ENCODE peak calls at places on chromosomes 4 and X, in eight cellular contexts. One of them, this sample, is unnamed.
A peak's percentile ranks its signal among the peaks of the same experiment; 100 is the strongest.

GRCh38 chr4:108644237-108644636 is 6.2 kb upstream of the OSTC start:
- DNase-seq in AG04450: no peak
- DNase-seq in stomach: no peak
- DNase-seq in HCT116: no peak
- DNase-seq in CD8-positive, alpha-beta T cell: no peak
- DNase-seq in BJ: no peak
- DNase-seq in transverse colon: no peak
- DNase-seq in OCI-LY7: no peak
- DNase-seq in this sample: no peak

GRCh38 chr4:108828620-108829019 is 65.8 kb upstream of the ETNPPL start:
- DNase-seq in AG04450: no peak
- DNase-seq in OCI-LY7: no peak
- DNase-seq in stomach: no peak
- DNase-seq in CD8-positive, alpha-beta T cell: no peak
- DNase-seq in HCT116: no peak
- DNase-seq in transverse colon: no peak
- DNase-seq in BJ: no peak
- DNase-seq in this sample: no peak

GRCh38 chrX:73847991-73848390 is 285.0 kb downstream of the CHIC1 start:
- DNase-seq in OCI-LY7: no peak
- DNase-seq in stomach: no peak
- DNase-seq in transverse colon: no peak
- DNase-seq in BJ: no peak
- DNase-seq in CD8-positive, alpha-beta T cell: no peak
- DNase-seq in AG04450: no peak
- DNase-seq in HCT116: no peak
- DNase-seq in this sample: peak; percentile 17

GRCh38 chrX:12245650-12246645 is 107.7 kb downstream of the FRMPD4 start:
- DNase-seq in AG04450: no peak
- DNase-seq in BJ: peak; percentile 21
- DNase-seq in OCI-LY7: no peak
- DNase-seq in CD8-positive, alpha-beta T cell: no peak
- DNase-seq in HCT116: no peak
- DNase-seq in transverse colon: no peak
- DNase-seq in stomach: no peak
- DNase-seq in this sample: no peak

GRCh38 chr4:112905728-112906127 is 143.7 kb upstream of the ANK2 start:
- DNase-seq in stomach: no peak
- DNase-seq in transverse colon: no peak
- DNase-seq in AG04450: no peak
- DNase-seq in BJ: no peak
- DNase-seq in OCI-LY7: no peak
- DNase-seq in CD8-positive, alpha-beta T cell: no peak
- DNase-seq in HCT116: no peak
- DNase-seq in this sample: no peak

GRCh38 chr4:72169861-72170260 is 138.1 kb downstream of the NPFFR2 start:
- DNase-seq in transverse colon: no peak
- DNase-seq in stomach: no peak
- DNase-seq in HCT116: no peak
- DNase-seq in OCI-LY7: no peak
- DNase-seq in AG04450: no peak
- DNase-seq in BJ: no peak
- DNase-seq in CD8-positive, alpha-beta T cell: no peak
- DNase-seq in this sample: no peak

GRCh38 chr4:64625438-64625837 is 216.2 kb upstream of the TECRL start:
- DNase-seq in OCI-LY7: no peak
- DNase-seq in stomach: no peak
- DNase-seq in AG04450: no peak
- DNase-seq in CD8-positive, alpha-beta T cell: no peak
- DNase-seq in transverse colon: no peak
- DNase-seq in HCT116: no peak
- DNase-seq in BJ: no peak
- DNase-seq in this sample: no peak

GRCh38 chr4:88054909-88055308 is 47.5 kb downstream of the PKD2 start:
- DNase-seq in BJ: no peak
- DNase-seq in OCI-LY7: peak; percentile 2
- DNase-seq in CD8-positive, alpha-beta T cell: no peak
- DNase-seq in HCT116: peak; percentile 23
- DNase-seq in AG04450: peak; percentile 38
- DNase-seq in stomach: peak; percentile 26
- DNase-seq in transverse colon: peak; percentile 37
- DNase-seq in this sample: peak; percentile 59

GRCh38 chr4:16066586-16067128 is 17.2 kb downstream of the PROM1 start:
- DNase-seq in transverse colon: no peak
- DNase-seq in stomach: no peak
- DNase-seq in CD8-positive, alpha-beta T cell: no peak
- DNase-seq in OCI-LY7: no peak
- DNase-seq in AG04450: no peak
- DNase-seq in HCT116: no peak
- DNase-seq in BJ: no peak
- DNase-seq in this sample: no peak

GRCh38 chr4:8302331-8302730 is 32.8 kb downstream of the HTRA3 start:
- DNase-seq in stomach: no peak
- DNase-seq in AG04450: no peak
- DNase-seq in CD8-positive, alpha-beta T cell: no peak
- DNase-seq in HCT116: no peak
- DNase-seq in BJ: no peak
- DNase-seq in OCI-LY7: no peak
- DNase-seq in transverse colon: no peak
- DNase-seq in this sample: no peak

GRCh38 chr4:69823481-69824186 is 36.3 kb downstream of the SULT1E1 start:
- DNase-seq in stomach: peak; percentile 80
- DNase-seq in transverse colon: peak; percentile 83
- DNase-seq in HCT116: peak; percentile 18
- DNase-seq in CD8-positive, alpha-beta T cell: peak; percentile 53
- DNase-seq in OCI-LY7: peak; percentile 18
- DNase-seq in BJ: no peak
- DNase-seq in AG04450: no peak
- DNase-seq in this sample: peak; percentile 41

GRCh38 chr4:140654516-140654855 is 85.7 kb upstream of the UCP1 start:
- DNase-seq in CD8-positive, alpha-beta T cell: no peak
- DNase-seq in AG04450: no peak
- DNase-seq in OCI-LY7: no peak
- DNase-seq in transverse colon: no peak
- DNase-seq in stomach: no peak
- DNase-seq in BJ: no peak
- DNase-seq in HCT116: no peak
- DNase-seq in this sample: no peak

GRCh38 chr4:39514888-39515401 is 12.3 kb downstream of the UGDH start:
- DNase-seq in AG04450: no peak
- DNase-seq in HCT116: peak; percentile 27
- DNase-seq in BJ: no peak
- DNase-seq in OCI-LY7: no peak
- DNase-seq in transverse colon: peak; percentile 80
- DNase-seq in stomach: peak; percentile 63
- DNase-seq in CD8-positive, alpha-beta T cell: no peak
- DNase-seq in this sample: peak; percentile 20

GRCh38 chr4:174040287-174040686 is 243.2 kb downstream of the FBXO8 start:
- DNase-seq in transverse colon: no peak
- DNase-seq in BJ: no peak
- DNase-seq in HCT116: no peak
- DNase-seq in AG04450: no peak
- DNase-seq in CD8-positive, alpha-beta T cell: no peak
- DNase-seq in stomach: no peak
- DNase-seq in OCI-LY7: no peak
- DNase-seq in this sample: no peak
- H3K4me3 ChIP-seq in transverse colon: no peak overlapping the region
- H3K4me3 ChIP-seq in BJ: no peak overlapping the region
- H3K4me3 ChIP-seq in HCT116: no peak overlapping the region
- H3K4me3 ChIP-seq in AG04450: no peak overlapping the region
- H3K4me3 ChIP-seq in CD8-positive, alpha-beta T cell: no peak overlapping the region
- H3K4me3 ChIP-seq in stomach: no peak overlapping the region
- H3K4me3 ChIP-seq in OCI-LY7: no peak overlapping the region
- H3K4me3 ChIP-seq in this sample: no peak overlapping the region

GRCh38 chr4:27381806-27382205 is 521.2 kb downstream of the STIM2 start:
- DNase-seq in OCI-LY7: no peak
- DNase-seq in transverse colon: no peak
- DNase-seq in BJ: no peak
- DNase-seq in AG04450: no peak
- DNase-seq in stomach: no peak
- DNase-seq in HCT116: peak; percentile 23
- DNase-seq in CD8-positive, alpha-beta T cell: no peak
- DNase-seq in this sample: no peak
- H3K4me3 ChIP-seq in OCI-LY7: no peak overlapping the region
- H3K4me3 ChIP-seq in transverse colon: no peak overlapping the region
- H3K4me3 ChIP-seq in BJ: no peak overlapping the region
- H3K4me3 ChIP-seq in AG04450: no peak overlapping the region
- H3K4me3 ChIP-seq in stomach: no peak overlapping the region
- H3K4me3 ChIP-seq in HCT116: no peak overlapping the region
- H3K4me3 ChIP-seq in CD8-positive, alpha-beta T cell: no peak overlapping the region
- H3K4me3 ChIP-seq in this sample: no peak overlapping the region

DNA sequence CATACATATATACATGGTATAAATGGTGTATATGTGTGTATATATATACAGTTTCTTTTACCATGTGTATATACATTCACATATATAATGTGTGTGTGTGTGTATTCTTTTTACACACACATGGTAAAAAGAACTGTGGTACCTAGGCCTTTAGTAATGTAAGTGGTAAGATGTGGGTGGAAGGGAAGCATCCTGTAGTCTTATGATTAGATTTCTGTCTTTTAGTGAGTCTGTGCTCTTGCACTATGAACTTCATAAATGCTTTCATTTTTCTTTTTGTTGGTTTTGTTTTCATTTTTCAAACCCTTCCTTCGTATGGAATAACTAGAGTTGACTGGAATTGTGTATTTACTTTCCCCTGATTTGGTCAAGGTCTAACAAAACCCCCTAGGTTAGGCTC is 12.1 kb downstream of the PABPC4L start:
- DNase-seq in stomach: no peak
- DNase-seq in BJ: no peak
- DNase-seq in OCI-LY7: no peak
- DNase-seq in CD8-positive, alpha-beta T cell: no peak
- DNase-seq in transverse colon: no peak
- DNase-seq in AG04450: no peak
- DNase-seq in HCT116: no peak
- DNase-seq in this sample: no peak
- H3K4me3 ChIP-seq in stomach: no peak overlapping the region
- H3K4me3 ChIP-seq in BJ: no peak overlapping the region
- H3K4me3 ChIP-seq in OCI-LY7: no peak overlapping the region
- H3K4me3 ChIP-seq in CD8-positive, alpha-beta T cell: no peak overlapping the region
- H3K4me3 ChIP-seq in transverse colon: no peak overlapping the region
- H3K4me3 ChIP-seq in AG04450: no peak overlapping the region
- H3K4me3 ChIP-seq in HCT116: no peak overlapping the region
- H3K4me3 ChIP-seq in this sample: no peak overlapping the region

GRCh38 chrX:119477812-119478232 is 9.6 kb downstream of the SLC25A5 start:
- DNase-seq in transverse colon: peak; percentile 54
- DNase-seq in stomach: peak; percentile 42
- DNase-seq in BJ: peak; percentile 32
- DNase-seq in HCT116: no peak
- DNase-seq in OCI-LY7: no peak
- DNase-seq in CD8-positive, alpha-beta T cell: no peak
- DNase-seq in AG04450: no peak
- DNase-seq in this sample: peak; percentile 85
- H3K4me3 ChIP-seq in transverse colon: no peak overlapping the region
- H3K4me3 ChIP-seq in stomach: no peak overlapping the region
- H3K4me3 ChIP-seq in BJ: no peak overlapping the region
- H3K4me3 ChIP-seq in HCT116: no peak overlapping the region
- H3K4me3 ChIP-seq in OCI-LY7: no peak overlapping the region
- H3K4me3 ChIP-seq in CD8-positive, alpha-beta T cell: no peak overlapping the region
- H3K4me3 ChIP-seq in AG04450: no peak overlapping the region
- H3K4me3 ChIP-seq in this sample: peak overlapping the region; percentile 66

GRCh38 chr4:92305878-92306520 is 2.2 kb downstream of the GRID2 start:
- DNase-seq in transverse colon: no peak
- DNase-seq in stomach: no peak
- DNase-seq in CD8-positive, alpha-beta T cell: no peak
- DNase-seq in BJ: no peak
- DNase-seq in HCT116: no peak
- DNase-seq in AG04450: no peak
- DNase-seq in OCI-LY7: no peak
- DNase-seq in this sample: no peak

GRCh38 chr4:92305148-92305877 is 1.5 kb downstream of the GRID2 start:
- DNase-seq in OCI-LY7: no peak
- DNase-seq in stomach: peak; percentile 43
- DNase-seq in AG04450: no peak
- DNase-seq in CD8-positive, alpha-beta T cell: no peak
- DNase-seq in transverse colon: no peak
- DNase-seq in BJ: no peak
- DNase-seq in HCT116: peak; percentile 22
- DNase-seq in this sample: no peak

GRCh38 chr4:92304073-92304472 is 307 bp downstream of the GRID2 start:
- DNase-seq in transverse colon: no peak
- DNase-seq in CD8-positive, alpha-beta T cell: no peak
- DNase-seq in stomach: no peak
- DNase-seq in AG04450: no peak
- DNase-seq in OCI-LY7: no peak
- DNase-seq in BJ: no peak
- DNase-seq in HCT116: no peak
- DNase-seq in this sample: no peak

GRCh38 chr4:92304636-92305035 is 870 bp downstream of the GRID2 start:
- DNase-seq in transverse colon: no peak
- DNase-seq in stomach: no peak
- DNase-seq in OCI-LY7: no peak
- DNase-seq in AG04450: no peak
- DNase-seq in HCT116: no peak
- DNase-seq in CD8-positive, alpha-beta T cell: no peak
- DNase-seq in BJ: no peak
- DNase-seq in this sample: no peak

DNA sequence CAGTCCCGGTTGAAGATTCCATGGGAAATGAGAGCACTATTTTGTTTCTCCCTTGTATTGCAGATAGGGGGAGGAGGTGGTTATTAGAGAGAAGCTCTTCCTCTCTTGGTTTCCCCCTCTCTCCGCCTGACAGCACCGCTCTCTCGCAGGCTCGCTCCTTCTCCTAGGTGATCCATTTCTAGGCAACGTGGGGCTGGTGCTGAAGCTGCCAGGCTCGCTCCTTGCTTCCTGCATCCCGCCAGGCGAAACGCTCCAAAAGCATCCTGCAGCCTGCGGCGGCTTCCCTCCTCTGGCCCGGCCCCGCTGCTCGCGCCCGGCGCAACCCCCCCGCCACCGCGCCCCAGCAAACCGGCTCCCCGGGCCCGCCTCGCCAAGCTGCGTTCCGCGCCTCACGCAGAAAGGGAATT is at the start of gene GRID2:
- DNase-seq in transverse colon: no peak
- DNase-seq in OCI-LY7: no peak
- DNase-seq in AG04450: no peak
- DNase-seq in HCT116: peak; percentile 7
- DNase-seq in BJ: no peak
- DNase-seq in CD8-positive, alpha-beta T cell: no peak
- DNase-seq in stomach: no peak
- DNase-seq in this sample: no peak
- H3K4me3 ChIP-seq in transverse colon: peak within 1 kb of the TSS; percentile 46
- H3K4me3 ChIP-seq in OCI-LY7: no peak within 1 kb of the TSS
- H3K4me3 ChIP-seq in AG04450: peak within 1 kb of the TSS; percentile 38
- H3K4me3 ChIP-seq in HCT116: peak within 1 kb of the TSS; percentile 36
- H3K4me3 ChIP-seq in BJ: no peak within 1 kb of the TSS
- H3K4me3 ChIP-seq in CD8-positive, alpha-beta T cell: no peak within 1 kb of the TSS
- H3K4me3 ChIP-seq in stomach: peak within 1 kb of the TSS; percentile 54
- H3K4me3 ChIP-seq in this sample: no peak within 1 kb of the TSS

This sample was measured in NB4.